ENCODE peak calls at places on chromosome 11, in five cellular contexts. N is substantia nigra; P is Jurkat, Clone E6-1; Q is NAMALWA; T is HTR-8/SVneo. I is an unnamed sample.

GRCh38 chr11:16809901-16810668 is 71.6 kb downstream of the C11orf58 start:
- DNase-seq in N (peak), P (no peak), Q (no peak), T (no peak), I (no peak)

GRCh38 chr11:122523841-122524531 is 131.5 kb upstream of the UBASH3B start:
- DNase-seq in N (no peak), P (no peak), Q (no peak), T (no peak), I (no peak)

GRCh38 chr11:20353829-20354434 is 9.6 kb upstream of the HTATIP2 start:
- DNase-seq in N (no peak), P (peak), Q (peak), T (no peak), I (peak)

GRCh38 chr11:69372589-69373250 is 78.8 kb downstream of the MYEOV start:
- DNase-seq in N (no peak), P (no peak), Q (no peak), T (no peak), I (no peak)

GRCh38 chr11:111605681-111606080 is 3.4 kb downstream of the SIK2 start:
- DNase-seq in N (no peak), P (no peak), Q (no peak), T (no peak), I (no peak)

GRCh38 chr11:17751558-17751957 is 17.0 kb downstream of the KCNC1 start:
- DNase-seq in N (no peak), P (no peak), Q (no peak), T (no peak), I (no peak)

GRCh38 chr11:86559311-86559945 is 113.0 kb downstream of the ME3 start:
- DNase-seq in N (no peak), P (no peak), Q (no peak), T (peak), I (no peak)

GRCh38 chr11:111910637-111911562 is 670 bp downstream of the CRYAB start:
- DNase-seq in N (peak), P (no peak), Q (no peak), T (no peak), I (no peak)